ENCODE peak calls at places on chromosomes 3 and 15, in eight cellular contexts. F, S, W, L, A, V, M and K are unnamed samples.

GRCh38 chr3:115790759-115791158 is 167.4 kb downstream of the GAP43 start:
- DNase-seq in F (no peak), S (peak), W (no peak), L (no peak), A (peak), V (peak), M (peak), K (peak)

GRCh38 chr3:83843716-83844115 is 1115.1 kb upstream of the CADM2 start:
- DNase-seq in F (no peak), S (peak), W (no peak), L (no peak), A (no peak), V (no peak), M (peak), K (peak)

GRCh38 chr15:36230741-36231140 is 348.7 kb upstream of the CDIN1 start:
- DNase-seq in F (no peak), S (peak), W (no peak), L (no peak), A (peak), V (peak), M (peak), K (no peak)

GRCh38 chr15:70863450-70864218 is 9.7 kb upstream of the LARP6 start:
- DNase-seq in F (no peak), S (peak), W (no peak), L (peak), A (peak), V (peak), M (peak), K (peak)

GRCh38 chr15:29832709-29833108 is 10.4 kb upstream of the TJP1 start:
- DNase-seq in F (no peak), S (no peak), W (no peak), L (no peak), A (no peak), V (no peak), M (no peak), K (no peak)

GRCh38 chr3:43770426-43771103 is 79.8 kb downstream of the ABHD5 start:
- DNase-seq in F (peak), S (peak), W (peak), L (peak), A (peak), V (no peak), M (peak), K (peak)

GRCh38 chr3:131091768-131092167 is 65.1 kb downstream of the NEK11 start:
- DNase-seq in F (no peak), S (peak), W (no peak), L (no peak), A (peak), V (peak), M (peak), K (no peak)

GRCh38 chr3:117893638-117894037 is 1141.0 kb downstream of the IGSF11 start:
- DNase-seq in F (no peak), S (no peak), W (no peak), L (no peak), A (no peak), V (no peak), M (no peak), K (peak)

GRCh38 chr3:103388214-103388613 is 953.4 kb downstream of the ZPLD1 start:
- DNase-seq in F (no peak), S (peak), W (no peak), L (no peak), A (no peak), V (peak), M (peak), K (no peak)

GRCh38 chr3:168581718-168582332 is 486.1 kb upstream of the GOLIM4 start:
- DNase-seq in F (no peak), S (no peak), W (no peak), L (no peak), A (no peak), V (no peak), M (no peak), K (no peak)

GRCh38 chr15:92294759-92295158 is 98.9 kb upstream of the ST8SIA2 start:
- DNase-seq in F (no peak), S (no peak), W (no peak), L (no peak), A (no peak), V (no peak), M (no peak), K (no peak)

GRCh38 chr15:73284073-73284472 is 84.7 kb downstream of the HCN4 start:
- DNase-seq in F (no peak), S (peak), W (no peak), L (no peak), A (peak), V (peak), M (peak), K (peak)
- TF ChIP-seq CTCF in F (no peak), S (peak), W (peak), L (no peak), A (peak), V (peak), M (peak), K (peak)

GRCh38 chr15:63478243-63478642 is 26.1 kb upstream of the USP3 start:
- DNase-seq in F (no peak), S (peak), W (no peak), L (no peak), A (no peak), V (no peak), M (no peak), K (no peak)

GRCh38 chr15:63483521-63484371 is 20.6 kb upstream of the USP3 start:
- DNase-seq in F (no peak), S (peak), W (no peak), L (no peak), A (peak), V (no peak), M (peak), K (peak)

GRCh38 chr15:63482874-63483323 is 21.5 kb upstream of the USP3 start:
- DNase-seq in F (no peak), S (no peak), W (no peak), L (no peak), A (no peak), V (no peak), M (peak), K (peak)

GRCh38 chr15:63481105-63481810 is 23.1 kb upstream of the USP3 start:
- DNase-seq in F (no peak), S (peak), W (no peak), L (no peak), A (peak), V (peak), M (peak), K (peak)

GRCh38 chr15:63480441-63480821 is 24.0 kb upstream of the USP3 start:
- DNase-seq in F (no peak), S (peak), W (no peak), L (no peak), A (no peak), V (no peak), M (no peak), K (no peak)
- H3K4me3 ChIP-seq in F (no peak), S (no peak), W (no peak), L (no peak), A (no peak), V (no peak), M (no peak), K (no peak)

DNA sequence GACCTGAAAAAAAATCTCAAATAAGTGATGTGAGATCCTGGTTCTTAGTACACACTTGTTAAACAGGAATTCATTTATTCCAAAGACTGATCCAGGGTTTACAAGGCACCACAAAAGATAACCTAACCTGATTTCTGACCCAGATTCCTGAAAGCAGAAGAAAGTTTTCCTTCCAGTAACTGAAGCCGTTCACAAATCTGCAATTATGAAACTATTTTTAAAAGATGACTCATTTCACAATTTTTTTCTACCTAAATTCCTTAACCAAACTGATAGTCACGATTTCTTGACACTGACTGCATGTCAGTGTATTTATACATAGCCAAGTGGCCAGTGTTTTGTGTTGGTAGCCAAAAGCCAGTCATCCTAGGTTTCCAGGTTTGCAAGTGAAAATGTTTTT is 17.1 kb downstream of the SLC9A9 start:
- DNase-seq in F (no peak), S (peak), W (no peak), L (no peak), A (peak), V (peak), M (peak), K (peak)
- TF ChIP-seq CTCF in F (no peak), S (no peak), W (no peak), L (no peak), A (no peak), V (no peak), M (no peak), K (no peak)

DNA sequence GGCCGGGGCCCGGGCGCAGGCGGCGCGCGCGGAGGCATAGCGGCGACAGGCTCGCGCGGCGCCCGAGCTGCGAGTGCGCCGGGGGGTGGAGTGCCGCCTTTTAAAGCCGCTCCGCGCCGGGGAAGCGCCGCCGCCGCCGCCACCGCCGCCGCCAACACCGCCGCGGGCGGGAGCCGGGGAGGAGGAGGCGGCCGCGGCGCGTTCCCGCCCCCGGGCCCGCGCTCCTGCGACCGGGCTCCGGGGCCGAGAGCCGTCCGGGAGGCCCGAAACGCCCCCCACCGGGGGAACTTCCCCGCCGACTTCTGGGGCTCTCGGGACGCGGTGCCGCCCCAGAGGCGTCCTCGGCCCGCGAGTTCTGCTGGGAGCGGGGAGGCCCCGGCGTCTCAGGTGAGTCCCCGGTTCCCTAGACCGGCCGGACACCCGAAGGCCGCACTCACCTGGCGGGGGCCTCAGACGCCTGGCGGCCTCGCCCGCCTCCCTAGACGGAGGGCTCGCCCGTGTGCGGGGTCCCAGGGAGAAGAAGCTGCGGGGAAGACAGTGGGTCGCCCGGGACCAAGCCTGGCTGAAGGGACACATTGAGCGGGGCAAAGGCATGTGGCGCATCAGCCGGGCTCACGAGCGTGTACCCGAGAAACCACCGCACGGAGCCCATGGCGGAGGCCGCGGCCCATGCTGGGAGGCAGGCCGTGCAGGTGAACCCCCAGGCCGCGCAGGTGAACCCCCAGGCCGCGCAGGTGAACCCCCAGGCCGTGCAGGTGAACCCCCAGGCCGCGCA is at the start of gene PCSK6:
- DNase-seq in F (no peak), S (peak), W (no peak), L (peak), A (no peak), V (no peak), M (no peak), K (peak)
- H3K4me3 ChIP-seq in F (peak), S (no peak), W (peak), L (no peak), A (no peak), V (no peak), M (no peak), K (peak)